ENCODE peak calls at places on chromosomes 5 and 9, in five cellular contexts. U is right lobe of liver, P is tibial artery, T is GM23248, J is pancreas. E is an unnamed sample.

GRCh38 chr9:137534256-137535119 is 15.7 kb downstream of the PNPLA7 start:
- DNase-seq in P (no peak), J (peak; percentile 49), T (peak; percentile 82), U (no peak), E (peak; percentile 43)

GRCh38 chr9:128764361-128764760 is 7.4 kb downstream of the ZER1 start:
- DNase-seq in U (no peak), J (no peak), P (no peak), T (no peak), E (no peak)

GRCh38 chr5:535781-536698 is 11.8 kb upstream of the SLC9A3 start:
- DNase-seq in P (no peak), T (no peak), J (peak; percentile 32), U (no peak), E (peak; percentile 3)

GRCh38 chr9:101995231-101995630 is 256.8 kb upstream of the GRIN3A start:
- DNase-seq in P (no peak), J (no peak), U (no peak), T (peak; percentile 1), E (no peak)

GRCh38 chr5:151805414-151806225 is 33.9 kb downstream of the G3BP1 start:
- DNase-seq in J (no peak), P (no peak), T (peak; percentile 76), U (no peak), E (no peak)

GRCh38 chr5:150500328-150500841 is 7.5 kb upstream of the NDST1 start:
- DNase-seq in U (peak; percentile 55), P (no peak), J (no peak), T (no peak), E (no peak)

GRCh38 chr5:150398432-150399157 is 14.1 kb downstream of the CD74 start:
- DNase-seq in P (no peak), J (no peak), T (peak; percentile 24), U (no peak), E (peak; percentile 37)

GRCh38 chr5:68436686-68437520 is 221.3 kb downstream of the PIK3R1 start:
- DNase-seq in J (no peak), P (no peak), U (no peak), T (no peak), E (peak; percentile 71)

GRCh38 chr9:4435197-4435596 is 55.1 kb upstream of the SLC1A1 start:
- DNase-seq in U (no peak), T (peak; percentile 92), P (no peak), J (no peak), E (no peak)

GRCh38 chr9:99169982-99170761 is 51.6 kb downstream of the ALG2 start:
- DNase-seq in U (no peak), J (no peak), T (no peak), P (no peak), E (peak; percentile 68)

GRCh38 chr5:59466271-59466670 is 427.3 kb downstream of the PDE4D start:
- DNase-seq in P (no peak), U (no peak), T (no peak), J (no peak), E (no peak)

GRCh38 chr5:130324953-130325671 is 420.8 kb downstream of the CHSY3 start:
- DNase-seq in J (no peak), P (no peak), T (no peak), U (no peak), E (no peak)

GRCh38 chr9:105860526-105860925 is 166.2 kb downstream of the TMEM38B start:
- DNase-seq in U (no peak), P (no peak), J (no peak), T (no peak), E (no peak)

GRCh38 chr5:112208699-112209615 is 210.1 kb downstream of the EPB41L4A start:
- DNase-seq in U (no peak), P (no peak), J (no peak), T (peak; percentile 10), E (no peak)

DNA sequence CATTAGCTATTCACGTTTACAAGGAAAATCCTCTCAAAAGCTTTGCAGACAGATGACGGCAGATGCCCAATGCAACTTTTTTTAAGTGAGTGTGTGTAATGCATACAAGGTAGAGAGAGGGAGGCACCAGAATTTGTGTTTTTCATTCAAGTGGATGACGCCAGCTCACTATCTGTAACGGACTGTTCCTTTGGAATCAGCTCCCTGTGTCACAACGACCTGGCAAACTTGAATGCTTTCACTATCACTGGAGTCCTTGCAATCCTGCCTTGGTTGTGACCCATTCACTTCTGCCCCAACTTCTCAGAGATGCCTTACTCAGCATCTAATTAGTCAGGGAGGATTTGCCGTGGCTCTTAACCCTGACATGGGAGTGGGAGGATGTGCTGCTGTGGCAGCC is 148.5 kb downstream of the BNC2 start:
- DNase-seq in P (peak; percentile 81), J (no peak), U (no peak), T (peak; percentile 91), E (no peak)
- H3K4me1 ChIP-seq in P (no peaks in the 10 kb centered on the region), J (no peaks in the 10 kb centered on the region), U (no peaks in the 10 kb centered on the region), T (peaks cover 81% of the 10 kb centered on the region), E (peaks cover 4% of the 10 kb centered on the region)

DNA sequence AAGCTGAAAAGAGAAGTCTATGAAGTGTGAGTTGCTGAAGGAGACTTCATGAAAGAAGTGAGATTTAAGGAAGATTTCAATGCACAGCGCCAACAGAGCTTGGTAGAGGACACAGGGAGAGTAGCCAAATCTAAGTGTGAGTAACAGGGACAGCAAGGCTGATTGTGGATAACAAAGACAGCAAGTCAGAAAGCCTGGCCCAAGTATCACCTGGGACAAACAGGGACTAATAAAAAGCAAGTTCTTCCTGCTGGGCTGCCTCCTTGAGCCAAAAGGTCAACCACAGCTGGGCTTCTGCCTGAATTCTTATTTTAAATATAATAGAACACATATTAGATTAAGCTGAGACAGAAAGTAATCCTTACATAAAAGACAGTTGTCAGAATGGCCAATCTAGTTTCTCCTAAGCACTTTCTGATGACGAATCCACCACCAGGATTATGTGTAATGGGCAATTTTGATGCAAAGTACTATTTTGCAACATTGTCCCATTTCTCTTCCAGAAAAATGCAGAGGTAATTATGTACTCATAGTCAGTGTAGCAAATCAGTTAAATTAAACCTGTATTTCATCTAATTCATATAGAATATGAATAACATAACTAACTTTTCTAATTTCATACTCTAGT is 73.8 kb downstream of the MAPKAP1 start:
- DNase-seq in P (no peak), T (peak; percentile 71), U (no peak), J (no peak), E (no peak)
- H3K4me1 ChIP-seq in P (no peaks in the 10 kb centered on the region), T (peaks cover 48% of the 10 kb centered on the region), U (no peaks in the 10 kb centered on the region), J (peaks cover 22% of the 10 kb centered on the region), E (peaks cover 11% of the 10 kb centered on the region)

GRCh38 chr9:124385623-124386022 is 29.6 kb downstream of the PSMB7 start:
- DNase-seq in T (no peak), U (no peak), P (no peak), J (no peak), E (no peak)
- H3K4me1 ChIP-seq in T (peaks cover 27% of the 10 kb centered on the region), U (no peaks in the 10 kb centered on the region), P (peaks cover 2% of the 10 kb centered on the region), J (peaks cover 52% of the 10 kb centered on the region), E (peaks cover 2% of the 10 kb centered on the region)

GRCh38 chr5:143053780-143054179 is 283.6 kb downstream of the ARHGAP26 start:
- DNase-seq in T (no peak), U (no peak), P (no peak), J (no peak), E (no peak)

GRCh38 chr5:143055596-143056330 is 285.6 kb downstream of the ARHGAP26 start:
- DNase-seq in J (no peak), T (peak; percentile 62), P (no peak), U (no peak), E (no peak)

GRCh38 chr5:143056331-143056689 is 286.1 kb downstream of the ARHGAP26 start:
- DNase-seq in P (no peak), U (no peak), J (no peak), T (peak; percentile 51), E (no peak)

GRCh38 chr5:143052967-143053682 is 282.9 kb downstream of the ARHGAP26 start:
- DNase-seq in T (no peak), P (no peak), J (no peak), U (no peak), E (no peak)

GRCh38 chr5:143054480-143054941 is 284.3 kb downstream of the ARHGAP26 start:
- DNase-seq in U (no peak), T (peak; percentile 32), J (no peak), P (no peak), E (no peak)
- H3K4me1 ChIP-seq in U (no peaks in the 10 kb centered on the region), T (peaks cover 50% of the 10 kb centered on the region), J (peaks cover 23% of the 10 kb centered on the region), P (peaks cover 9% of the 10 kb centered on the region), E (peaks cover 3% of the 10 kb centered on the region)

GRCh38 chr5:53422539-53422938 is 57.9 kb upstream of the FST start:
- DNase-seq in J (no peak), U (no peak), P (no peak), T (peak; percentile 97), E (no peak)

GRCh38 chr5:53425598-53426516 is 54.6 kb upstream of the FST start:
- DNase-seq in T (peak; percentile 18), P (no peak), J (no peak), U (peak; percentile 47), E (peak; percentile 50)

GRCh38 chr5:53424691-53425597 is 55.5 kb upstream of the FST start:
- DNase-seq in J (no peak), P (no peak), U (no peak), T (peak; percentile 75), E (no peak)

GRCh38 chr5:53426517-53426839 is 54.0 kb upstream of the FST start:
- DNase-seq in U (no peak), J (no peak), T (no peak), P (no peak), E (no peak)

DNA sequence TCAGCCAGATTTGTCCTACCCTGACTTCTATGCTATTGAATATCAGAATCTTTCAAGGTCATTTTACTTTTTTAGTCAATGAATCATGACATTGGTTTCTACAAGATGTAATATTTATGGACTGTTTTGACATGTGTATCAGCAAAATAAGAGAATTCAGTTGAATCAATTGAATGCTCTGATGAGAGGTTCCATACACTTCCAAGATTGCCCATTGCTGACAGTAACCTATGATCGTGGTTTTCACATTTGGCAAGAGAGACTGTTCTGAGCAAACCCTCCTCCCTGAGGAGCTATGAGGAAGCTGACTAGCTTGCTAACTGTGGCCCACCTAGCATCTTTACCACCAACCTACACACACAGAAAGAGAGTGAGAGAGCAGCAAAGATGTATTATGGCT is 56.7 kb upstream of the FST start:
- DNase-seq in U (no peak), P (no peak), T (peak; percentile 62), J (no peak), E (no peak)
- H3K4me1 ChIP-seq in U (no peaks in the 10 kb centered on the region), P (no peaks in the 10 kb centered on the region), T (peaks cover 65% of the 10 kb centered on the region), J (no peaks in the 10 kb centered on the region), E (peaks cover 5% of the 10 kb centered on the region)

GRCh38 chr5:32303755-32304120 is 9.0 kb downstream of the MTMR12 start:
- DNase-seq in P (no peak), T (no peak), U (no peak), J (no peak), E (no peak)

GRCh38 chr5:32307769-32308194 is 5.0 kb downstream of the MTMR12 start:
- DNase-seq in T (no peak), J (no peak), P (no peak), U (peak; percentile 58), E (no peak)

GRCh38 chr5:32301891-32302290 is 10.8 kb downstream of the MTMR12 start:
- DNase-seq in U (no peak), J (no peak), P (no peak), T (no peak), E (no peak)

GRCh38 chr5:32302822-32303754 is 9.7 kb downstream of the MTMR12 start:
- DNase-seq in P (no peak), T (peak; percentile 13), J (no peak), U (no peak), E (no peak)

GRCh38 chr5:32304622-32305021 is 8.1 kb downstream of the MTMR12 start:
- DNase-seq in U (no peak), P (no peak), T (no peak), J (no peak), E (no peak)
- H3K4me1 ChIP-seq in U (no peaks in the 10 kb centered on the region), P (peaks cover 5% of the 10 kb centered on the region), T (peaks cover 4% of the 10 kb centered on the region), J (peaks cover 83% of the 10 kb centered on the region), E (no peaks in the 10 kb centered on the region)

E was measured in BE2C.